ENCODE peak calls at places on chromosomes 2 and 18, in seven cellular contexts. N, D, A, S, T, Q and U are unnamed samples.
A peak's percentile ranks its signal among the peaks of the same experiment; 100 is the strongest.

GRCh38 chr2:30230479-30230854 is 867 bp upstream of the LBH start:
- DNase-seq in N (peak; percentile 40), Q (peak; percentile 18), S (no peak), A (peak; percentile 84), T (peak; percentile 64), D (peak; percentile 38), U (no peak)

GRCh38 chr2:74831693-74832530 is 2.0 kb upstream of the HK2 start:
- DNase-seq in A (no peak), S (peak; percentile 19), D (peak; percentile 21), Q (no peak), N (no peak), T (peak; percentile 62), U (no peak)

GRCh38 chr2:236715077-236715476 is 145.5 kb downstream of the ACKR3 start:
- DNase-seq in A (no peak), T (no peak), S (no peak), D (peak; percentile 7), N (no peak), Q (no peak), U (no peak)

GRCh38 chr18:23938046-23938756 is 76.4 kb upstream of the TTC39C start:
- DNase-seq in Q (no peak), A (no peak), S (no peak), N (no peak), D (no peak), T (no peak), U (no peak)

GRCh38 chr18:45441110-45441842 is 174.0 kb upstream of the SLC14A2 start:
- DNase-seq in Q (no peak), D (peak; percentile 23), S (peak; percentile 22), A (no peak), N (no peak), T (peak; percentile 4), U (no peak)

GRCh38 chr2:233051241-233052149 is 8.6 kb upstream of the INPP5D start:
- DNase-seq in Q (peak; percentile 89), T (peak; percentile 24), S (peak; percentile 82), A (peak; percentile 50), D (peak; percentile 79), N (no peak), U (no peak)

GRCh38 chr2:63432373-63432772 is 155.9 kb downstream of the WDPCP start:
- DNase-seq in N (no peak), D (peak; percentile 23), A (no peak), T (peak; percentile 66), Q (peak; percentile 73), S (no peak), U (no peak)

GRCh38 chr2:38740851-38741541 is 10.2 kb downstream of the SRSF7 start:
- DNase-seq in T (peak; percentile 53), N (peak; percentile 59), D (peak; percentile 61), Q (peak; percentile 62), S (peak; percentile 64), A (peak; percentile 57), U (peak; percentile 62)

GRCh38 chr18:55587341-55588000 is 521 bp downstream of the TCF4 start:
- DNase-seq in D (peak; percentile 71), T (peak; percentile 51), S (peak; percentile 66), N (peak; percentile 12), Q (peak; percentile 63), A (peak; percentile 52), U (no peak)

GRCh38 chr2:180291060-180291459 is 284.0 kb upstream of the CWC22 start:
- DNase-seq in A (no peak), S (no peak), Q (no peak), D (peak; percentile 23), T (peak; percentile 60), N (no peak), U (no peak)

GRCh38 chr2:12884713-12885282 is 168.1 kb downstream of the TRIB2 start:
- DNase-seq in A (no peak), T (peak; percentile 54), S (peak; percentile 55), Q (peak; percentile 59), D (peak; percentile 63), N (no peak), U (no peak)

GRCh38 chr2:84902526-84902925 is 2.9 kb upstream of the TMSB10 start:
- DNase-seq in N (no peak), T (no peak), S (no peak), Q (no peak), D (no peak), A (no peak), U (no peak)

GRCh38 chr2:48268671-48269070 is 261.3 kb upstream of the STON1 start:
- DNase-seq in D (no peak), Q (no peak), N (no peak), T (no peak), A (no peak), S (no peak), U (no peak)

GRCh38 chr2:219127236-219127635 is 33.4 kb downstream of the NHEJ1 start:
- DNase-seq in A (no peak), Q (no peak), T (no peak), D (no peak), S (peak; percentile 31), N (no peak), U (no peak)

GRCh38 chr2:221135699-221136098 is 436.4 kb downstream of the EPHA4 start:
- DNase-seq in D (no peak), Q (no peak), T (no peak), S (no peak), A (no peak), N (no peak), U (no peak)

GRCh38 chr2:127961729-127962128 is 66.1 kb downstream of the SAP130 start:
- DNase-seq in A (no peak), D (no peak), S (peak; percentile 15), N (no peak), T (no peak), Q (no peak), U (no peak)

GRCh38 chr18:79518683-79519128 is 123.0 kb downstream of the NFATC1 start:
- DNase-seq in D (no peak), Q (no peak), A (no peak), S (no peak), N (no peak), T (no peak), U (no peak)

GRCh38 chr2:119248311-119248710 is 24.7 kb downstream of the STEAP3 start:
- DNase-seq in T (peak; percentile 88), D (peak; percentile 64), S (no peak), Q (no peak), N (no peak), A (peak; percentile 31), U (no peak)

GRCh38 chr2:205754285-205754923 is 72.1 kb downstream of the NRP2 start:
- DNase-seq in D (no peak), N (no peak), Q (no peak), A (no peak), T (no peak), S (no peak), U (no peak)

GRCh38 chr2:238700122-238700457 is 147.8 kb upstream of the TWIST2 start:
- DNase-seq in T (peak; percentile 64), D (peak; percentile 42), Q (no peak), A (no peak), S (no peak), N (no peak), U (no peak)

GRCh38 chr18:48800479-48800876 is 150.3 kb downstream of the SMAD7 start:
- DNase-seq in N (no peak), S (no peak), Q (no peak), A (peak; percentile 11), T (no peak), D (no peak), U (no peak)
- H3K4me3 ChIP-seq in N (no peak overlapping the region), S (no peak overlapping the region), Q (no peak overlapping the region), A (no peak overlapping the region), T (no peak overlapping the region), D (no peak overlapping the region), U (no peak overlapping the region)

GRCh38 chr18:40608220-40608619 is 1346.8 kb upstream of the PIK3C3 start:
- DNase-seq in T (no peak), Q (no peak), D (peak; percentile 6), A (no peak), N (no peak), S (no peak), U (no peak)

GRCh38 chr18:40612356-40612755 is 1342.7 kb upstream of the PIK3C3 start:
- DNase-seq in A (no peak), D (no peak), Q (no peak), N (no peak), T (no peak), S (no peak), U (no peak)

GRCh38 chr18:40607741-40608140 is 1347.3 kb upstream of the PIK3C3 start:
- DNase-seq in T (no peak), S (no peak), N (no peak), D (no peak), Q (no peak), A (no peak), U (no peak)
- H3K36me3 ChIP-seq in T (no peaks in the 10 kb centered on the region), S (no peaks in the 10 kb centered on the region), N (no peaks in the 10 kb centered on the region), D (no peaks in the 10 kb centered on the region), Q (no peaks in the 10 kb centered on the region), A (no peaks in the 10 kb centered on the region), U (no peaks in the 10 kb centered on the region)

GRCh38 chr2:86520153-86520552 is 43.1 kb downstream of the CHMP3 start:
- DNase-seq in S (peak; percentile 14), D (no peak), Q (no peak), A (no peak), N (no peak), T (no peak), U (no peak)
- H3K27ac ChIP-seq in S (no peak overlapping the region), D (no peak overlapping the region), Q (no peak overlapping the region), A (no peak overlapping the region), N (no peak overlapping the region), T (no peak overlapping the region), U (no peak overlapping the region)

DNA sequence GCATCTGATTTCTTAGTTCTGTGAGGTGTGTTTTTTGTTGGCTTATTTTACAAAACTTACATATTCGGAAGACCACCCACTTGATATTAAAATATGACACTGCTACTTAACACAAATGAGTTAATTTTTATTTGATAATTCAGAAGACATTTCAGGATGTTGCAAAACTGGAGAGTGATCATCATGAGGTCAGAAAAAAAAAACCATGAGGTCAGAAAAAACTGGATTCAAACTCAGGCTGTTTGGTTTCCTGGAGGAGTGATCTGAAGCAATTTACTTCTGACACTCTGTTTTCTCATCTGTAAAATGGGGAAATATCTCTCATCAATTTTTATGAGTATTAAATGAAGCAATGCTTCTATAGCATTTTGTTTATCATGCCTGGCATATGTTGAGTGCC is 1.8 kb upstream of the CCBE1 start:
- DNase-seq in N (no peak), D (peak; percentile 52), T (no peak), S (no peak), A (no peak), Q (no peak), U (no peak)
- H3K4me3 ChIP-seq in N (no peak overlapping the region), D (no peak overlapping the region), T (no peak overlapping the region), S (no peak overlapping the region), A (no peak overlapping the region), Q (no peak overlapping the region), U (no peak overlapping the region)

DNA sequence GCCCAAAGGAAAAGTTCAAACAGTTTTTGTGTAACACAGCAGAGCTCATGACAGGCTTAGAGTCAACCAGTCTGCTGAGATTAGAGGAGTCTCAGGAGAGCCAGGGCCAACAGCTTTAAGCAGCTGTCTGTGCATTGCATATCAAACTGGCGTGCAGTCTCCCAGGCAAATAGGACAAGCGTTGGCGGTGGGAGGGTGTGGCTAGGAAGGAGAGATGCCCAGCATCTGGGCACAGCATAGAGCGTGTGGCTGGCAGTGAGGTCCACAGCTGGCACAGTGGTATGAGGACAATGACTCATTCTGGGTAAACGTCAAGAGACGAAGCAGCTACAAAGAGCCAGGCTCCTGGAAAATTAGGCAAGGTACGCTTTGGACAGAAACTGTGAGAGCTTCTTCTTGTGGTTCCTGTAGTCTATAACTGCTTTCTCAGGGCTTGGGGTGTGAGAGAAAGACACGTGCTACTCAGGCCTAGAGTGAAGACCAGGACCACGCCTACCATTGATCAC is 14.8 kb downstream of the ZAP70 start:
- DNase-seq in T (no peak), Q (no peak), A (no peak), D (peak; percentile 34), S (no peak), N (no peak), U (no peak)
- H3K36me3 ChIP-seq in T (no peaks in the 10 kb centered on the region), Q (no peaks in the 10 kb centered on the region), A (no peaks in the 10 kb centered on the region), D (no peaks in the 10 kb centered on the region), S (no peaks in the 10 kb centered on the region), N (peaks cover 47% of the 10 kb centered on the region), U (peaks cover 71% of the 10 kb centered on the region)